ENCODE peak calls at places on chromosomes 5 and 9, in eight cellular contexts. One of them, this sample, is unnamed.

GRCh38 chr5:170393235-170393634 is 4.1 kb upstream of the KCNMB1 start:
- DNase-seq in uterus: no peak
- DNase-seq in right atrium auricular region: no peak
- DNase-seq in fibroblast of pulmonary artery: no peak
- DNase-seq in bronchial epithelial cell: no peak
- DNase-seq in left ventricle myocardium inferior: no peak
- DNase-seq in tibial artery: no peak
- DNase-seq in brain microvascular endothelial cell: peak; percentile 5
- DNase-seq in this sample: no peak

GRCh38 chr5:159061186-159061796 is 38.4 kb downstream of the EBF1 start:
- DNase-seq in uterus: peak; percentile 52
- DNase-seq in bronchial epithelial cell: peak; percentile 43
- DNase-seq in right atrium auricular region: peak; percentile 88
- DNase-seq in brain microvascular endothelial cell: peak; percentile 95
- DNase-seq in fibroblast of pulmonary artery: peak; percentile 75
- DNase-seq in tibial artery: peak; percentile 74
- DNase-seq in left ventricle myocardium inferior: peak; percentile 66
- DNase-seq in this sample: no peak

GRCh38 chr5:64040496-64040895 is 78.3 kb upstream of the HTR1A start:
- DNase-seq in left ventricle myocardium inferior: no peak
- DNase-seq in brain microvascular endothelial cell: no peak
- DNase-seq in tibial artery: no peak
- DNase-seq in bronchial epithelial cell: no peak
- DNase-seq in right atrium auricular region: no peak
- DNase-seq in fibroblast of pulmonary artery: no peak
- DNase-seq in uterus: no peak
- DNase-seq in this sample: no peak

GRCh38 chr5:16618138-16618897 is 1.5 kb upstream of the RETREG1 start:
- DNase-seq in tibial artery: no peak
- DNase-seq in uterus: no peak
- DNase-seq in bronchial epithelial cell: no peak
- DNase-seq in right atrium auricular region: no peak
- DNase-seq in left ventricle myocardium inferior: no peak
- DNase-seq in brain microvascular endothelial cell: no peak
- DNase-seq in fibroblast of pulmonary artery: no peak
- DNase-seq in this sample: no peak

GRCh38 chr5:172141949-172142319 is 46.1 kb downstream of the STK10 start:
- DNase-seq in uterus: no peak
- DNase-seq in left ventricle myocardium inferior: no peak
- DNase-seq in right atrium auricular region: no peak
- DNase-seq in tibial artery: no peak
- DNase-seq in bronchial epithelial cell: no peak
- DNase-seq in fibroblast of pulmonary artery: no peak
- DNase-seq in brain microvascular endothelial cell: no peak
- DNase-seq in this sample: no peak

GRCh38 chr9:68872026-68872501 is 141.8 kb downstream of the PRKACG start:
- DNase-seq in fibroblast of pulmonary artery: no peak
- DNase-seq in bronchial epithelial cell: no peak
- DNase-seq in uterus: no peak
- DNase-seq in tibial artery: no peak
- DNase-seq in right atrium auricular region: no peak
- DNase-seq in brain microvascular endothelial cell: no peak
- DNase-seq in left ventricle myocardium inferior: peak; percentile 61
- DNase-seq in this sample: no peak

GRCh38 chr5:95731571-95732554 is 727 bp downstream of the RHOBTB3 start:
- DNase-seq in fibroblast of pulmonary artery: peak; percentile 55
- DNase-seq in uterus: peak; percentile 49
- DNase-seq in bronchial epithelial cell: peak; percentile 18
- DNase-seq in tibial artery: peak; percentile 46
- DNase-seq in right atrium auricular region: no peak
- DNase-seq in left ventricle myocardium inferior: peak; percentile 56
- DNase-seq in brain microvascular endothelial cell: peak; percentile 31
- DNase-seq in this sample: no peak

GRCh38 chr5:126508962-126509279 is 85.7 kb downstream of the GRAMD2B start:
- DNase-seq in tibial artery: peak; percentile 64
- DNase-seq in left ventricle myocardium inferior: no peak
- DNase-seq in bronchial epithelial cell: peak; percentile 43
- DNase-seq in uterus: peak; percentile 51
- DNase-seq in brain microvascular endothelial cell: peak; percentile 65
- DNase-seq in fibroblast of pulmonary artery: peak; percentile 64
- DNase-seq in right atrium auricular region: no peak
- DNase-seq in this sample: no peak

GRCh38 chr5:132489871-132490483 is 596 bp downstream of the IRF1 start:
- DNase-seq in bronchial epithelial cell: no peak
- DNase-seq in fibroblast of pulmonary artery: peak; percentile 52
- DNase-seq in right atrium auricular region: peak; percentile 63
- DNase-seq in left ventricle myocardium inferior: peak; percentile 66
- DNase-seq in uterus: peak; percentile 71
- DNase-seq in brain microvascular endothelial cell: no peak
- DNase-seq in tibial artery: peak; percentile 52
- DNase-seq in this sample: no peak

GRCh38 chr5:132491368-132492364 is 1.1 kb upstream of the IRF1 start:
- DNase-seq in right atrium auricular region: peak; percentile 59
- DNase-seq in fibroblast of pulmonary artery: no peak
- DNase-seq in uterus: peak; percentile 20
- DNase-seq in left ventricle myocardium inferior: no peak
- DNase-seq in tibial artery: no peak
- DNase-seq in bronchial epithelial cell: no peak
- DNase-seq in brain microvascular endothelial cell: no peak
- DNase-seq in this sample: no peak

GRCh38 chr5:132492386-132492785 is 1.8 kb upstream of the IRF1 start:
- DNase-seq in bronchial epithelial cell: no peak
- DNase-seq in tibial artery: no peak
- DNase-seq in brain microvascular endothelial cell: no peak
- DNase-seq in fibroblast of pulmonary artery: no peak
- DNase-seq in right atrium auricular region: no peak
- DNase-seq in uterus: no peak
- DNase-seq in left ventricle myocardium inferior: no peak
- DNase-seq in this sample: no peak

GRCh38 chr5:132489051-132489770 is 1.4 kb downstream of the IRF1 start:
- DNase-seq in left ventricle myocardium inferior: no peak
- DNase-seq in tibial artery: no peak
- DNase-seq in brain microvascular endothelial cell: no peak
- DNase-seq in right atrium auricular region: peak; percentile 56
- DNase-seq in bronchial epithelial cell: no peak
- DNase-seq in fibroblast of pulmonary artery: no peak
- DNase-seq in uterus: peak; percentile 13
- DNase-seq in this sample: no peak

DNA sequence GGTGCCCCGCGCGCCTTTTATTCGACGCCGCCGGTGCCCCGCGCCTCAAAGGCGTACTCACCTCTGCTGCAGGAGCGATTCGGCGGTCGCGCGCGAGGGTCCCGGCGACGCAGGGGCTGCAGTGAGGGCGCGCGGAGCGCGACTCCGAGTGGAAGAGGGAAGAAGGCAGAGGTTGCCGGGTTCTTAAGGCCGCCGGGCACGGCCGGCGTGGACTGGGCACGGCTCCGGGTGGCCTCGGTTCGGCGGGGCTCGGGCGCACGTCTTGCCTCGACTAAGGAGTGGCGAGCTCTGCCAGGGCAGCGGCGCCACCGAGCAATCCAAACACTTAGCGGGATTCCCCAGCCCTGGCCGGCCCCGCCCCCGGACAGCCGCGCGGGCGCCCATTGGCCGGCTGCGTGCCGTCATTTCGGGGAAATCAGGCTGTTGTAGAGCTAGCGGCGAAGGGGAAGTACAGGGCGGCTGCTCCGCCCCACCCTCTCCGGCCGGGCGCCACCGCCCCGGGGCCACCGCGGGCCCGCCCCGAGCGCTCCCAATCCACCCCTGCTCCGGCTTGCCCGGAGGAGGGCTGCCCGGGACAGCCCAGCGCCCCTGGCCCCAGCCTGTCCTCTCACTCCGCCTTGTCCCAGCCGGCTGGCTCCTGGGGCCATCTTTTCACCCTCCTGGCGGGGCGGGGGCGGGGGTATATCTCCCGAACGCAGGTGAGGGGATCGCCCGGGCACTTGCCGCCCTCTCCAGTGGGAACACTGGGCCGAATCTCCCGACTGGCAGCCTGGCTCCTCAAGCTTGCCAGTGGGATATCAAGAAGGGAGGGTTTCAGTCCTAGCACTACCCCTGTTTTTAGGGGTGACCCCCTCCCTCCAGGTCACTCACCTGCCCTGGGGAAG is at the start of gene IRF1:
- DNase-seq in fibroblast of pulmonary artery: peak; percentile 97
- DNase-seq in brain microvascular endothelial cell: peak; percentile 90
- DNase-seq in right atrium auricular region: peak; percentile 98
- DNase-seq in tibial artery: peak; percentile 96
- DNase-seq in uterus: peak; percentile 98
- DNase-seq in left ventricle myocardium inferior: peak; percentile 96
- DNase-seq in bronchial epithelial cell: peak; percentile 87
- DNase-seq in this sample: peak; percentile 81
- H3K4me3 ChIP-seq in fibroblast of pulmonary artery: peak within 1 kb of the TSS; percentile 71
- H3K4me3 ChIP-seq in brain microvascular endothelial cell: peak within 1 kb of the TSS; percentile 85
- H3K4me3 ChIP-seq in right atrium auricular region: peak within 1 kb of the TSS; percentile 86
- H3K4me3 ChIP-seq in tibial artery: peak within 1 kb of the TSS; percentile 75
- H3K4me3 ChIP-seq in uterus: peak within 1 kb of the TSS; percentile 91
- H3K4me3 ChIP-seq in left ventricle myocardium inferior: peak within 1 kb of the TSS; percentile 89
- H3K4me3 ChIP-seq in bronchial epithelial cell: peak within 1 kb of the TSS; percentile 73
- H3K4me3 ChIP-seq in this sample: peak within 1 kb of the TSS; percentile 75

GRCh38 chr5:139744471-139745120 is 51.0 kb upstream of the PSD2 start:
- DNase-seq in uterus: no peak
- DNase-seq in right atrium auricular region: no peak
- DNase-seq in left ventricle myocardium inferior: no peak
- DNase-seq in bronchial epithelial cell: no peak
- DNase-seq in fibroblast of pulmonary artery: no peak
- DNase-seq in tibial artery: no peak
- DNase-seq in brain microvascular endothelial cell: no peak
- DNase-seq in this sample: no peak

GRCh38 chr5:139743804-139744203 is 51.8 kb upstream of the PSD2 start:
- DNase-seq in left ventricle myocardium inferior: no peak
- DNase-seq in tibial artery: no peak
- DNase-seq in fibroblast of pulmonary artery: no peak
- DNase-seq in right atrium auricular region: no peak
- DNase-seq in bronchial epithelial cell: no peak
- DNase-seq in uterus: no peak
- DNase-seq in brain microvascular endothelial cell: no peak
- DNase-seq in this sample: no peak

GRCh38 chr5:139742173-139742903 is 53.3 kb upstream of the PSD2 start:
- DNase-seq in tibial artery: no peak
- DNase-seq in uterus: no peak
- DNase-seq in left ventricle myocardium inferior: no peak
- DNase-seq in bronchial epithelial cell: no peak
- DNase-seq in brain microvascular endothelial cell: no peak
- DNase-seq in fibroblast of pulmonary artery: no peak
- DNase-seq in right atrium auricular region: no peak
- DNase-seq in this sample: no peak

GRCh38 chr5:139741823-139742172 is 53.8 kb upstream of the PSD2 start:
- DNase-seq in tibial artery: no peak
- DNase-seq in right atrium auricular region: no peak
- DNase-seq in left ventricle myocardium inferior: no peak
- DNase-seq in bronchial epithelial cell: no peak
- DNase-seq in brain microvascular endothelial cell: no peak
- DNase-seq in uterus: no peak
- DNase-seq in fibroblast of pulmonary artery: no peak
- DNase-seq in this sample: no peak

DNA sequence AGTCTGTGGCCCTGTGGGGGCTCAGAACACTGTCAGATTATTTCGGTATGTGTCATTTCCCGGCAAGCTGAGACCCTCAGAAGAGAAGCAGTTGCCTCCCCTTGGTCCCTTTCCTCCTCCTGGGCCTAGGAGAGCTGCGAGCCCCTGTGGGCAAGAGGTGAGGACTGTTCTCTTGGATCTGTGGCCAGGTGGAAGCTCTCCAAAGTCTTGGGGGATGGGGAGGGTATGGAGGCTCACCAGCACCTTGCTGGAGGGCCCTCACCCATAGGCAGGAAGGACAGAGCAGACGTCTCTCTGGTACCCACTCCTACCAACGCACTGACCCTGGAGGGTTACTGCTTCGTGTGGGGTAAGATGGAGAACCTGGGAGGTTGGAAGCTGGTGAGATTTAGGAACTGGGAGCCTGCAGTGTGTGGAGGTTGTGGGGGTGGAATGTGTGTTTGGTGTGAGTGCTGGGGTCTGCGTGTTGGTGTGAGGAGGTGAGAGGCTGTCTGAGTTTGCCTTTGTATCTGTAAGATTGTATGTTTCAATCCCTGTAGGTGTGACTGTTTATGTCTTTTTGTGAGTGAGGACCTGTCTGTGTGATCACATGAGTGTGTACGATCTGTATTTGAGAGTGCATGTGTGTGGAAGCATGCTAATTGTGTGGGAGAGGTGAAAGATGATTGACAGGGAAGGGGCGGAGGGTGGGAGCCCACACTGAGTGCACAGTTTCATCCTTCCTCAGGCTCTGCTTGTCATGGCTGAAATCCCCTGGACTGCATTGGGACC is 52.4 kb upstream of the PSD2 start:
- DNase-seq in right atrium auricular region: no peak
- DNase-seq in left ventricle myocardium inferior: no peak
- DNase-seq in bronchial epithelial cell: no peak
- DNase-seq in fibroblast of pulmonary artery: no peak
- DNase-seq in brain microvascular endothelial cell: no peak
- DNase-seq in tibial artery: no peak
- DNase-seq in uterus: no peak
- DNase-seq in this sample: no peak
- TF ChIP-seq CTCF in right atrium auricular region: no peak
- TF ChIP-seq CTCF in left ventricle myocardium inferior: no peak
- TF ChIP-seq CTCF in bronchial epithelial cell: no peak
- TF ChIP-seq CTCF in fibroblast of pulmonary artery: no peak
- TF ChIP-seq CTCF in brain microvascular endothelial cell: no peak
- TF ChIP-seq CTCF in tibial artery: no peak
- TF ChIP-seq CTCF in uterus: no peak
- TF ChIP-seq CTCF in this sample: no peak

GRCh38 chr5:73448451-73449136 is at the start of gene FOXD1:
- DNase-seq in right atrium auricular region: no peak
- DNase-seq in tibial artery: peak; percentile 75
- DNase-seq in brain microvascular endothelial cell: peak; percentile 95
- DNase-seq in fibroblast of pulmonary artery: peak; percentile 90
- DNase-seq in left ventricle myocardium inferior: peak; percentile 43
- DNase-seq in bronchial epithelial cell: peak; percentile 63
- DNase-seq in uterus: peak; percentile 34
- DNase-seq in this sample: peak; percentile 94

GRCh38 chr5:73448072-73448432 is 525 bp downstream of the FOXD1 start:
- DNase-seq in bronchial epithelial cell: no peak
- DNase-seq in fibroblast of pulmonary artery: no peak
- DNase-seq in right atrium auricular region: no peak
- DNase-seq in left ventricle myocardium inferior: no peak
- DNase-seq in tibial artery: no peak
- DNase-seq in uterus: peak; percentile 14
- DNase-seq in brain microvascular endothelial cell: no peak
- DNase-seq in this sample: no peak

GRCh38 chr5:73447234-73448071 is 1.1 kb downstream of the FOXD1 start:
- DNase-seq in uterus: peak; percentile 31
- DNase-seq in brain microvascular endothelial cell: peak; percentile 51
- DNase-seq in fibroblast of pulmonary artery: peak; percentile 60
- DNase-seq in right atrium auricular region: no peak
- DNase-seq in left ventricle myocardium inferior: no peak
- DNase-seq in tibial artery: no peak
- DNase-seq in bronchial epithelial cell: peak; percentile 37
- DNase-seq in this sample: no peak

GRCh38 chr5:73445708-73446630 is 2.6 kb downstream of the FOXD1 start:
- DNase-seq in right atrium auricular region: no peak
- DNase-seq in uterus: no peak
- DNase-seq in left ventricle myocardium inferior: no peak
- DNase-seq in bronchial epithelial cell: no peak
- DNase-seq in tibial artery: no peak
- DNase-seq in fibroblast of pulmonary artery: no peak
- DNase-seq in brain microvascular endothelial cell: no peak
- DNase-seq in this sample: no peak

GRCh38 chr5:73446631-73447233 is 1.8 kb downstream of the FOXD1 start:
- DNase-seq in brain microvascular endothelial cell: no peak
- DNase-seq in right atrium auricular region: no peak
- DNase-seq in tibial artery: no peak
- DNase-seq in fibroblast of pulmonary artery: no peak
- DNase-seq in left ventricle myocardium inferior: no peak
- DNase-seq in bronchial epithelial cell: no peak
- DNase-seq in uterus: no peak
- DNase-seq in this sample: no peak
- H3K4me3 ChIP-seq in brain microvascular endothelial cell: peak overlapping the region; percentile 71
- H3K4me3 ChIP-seq in right atrium auricular region: peak overlapping the region; percentile 9
- H3K4me3 ChIP-seq in tibial artery: peak overlapping the region; percentile 50
- H3K4me3 ChIP-seq in fibroblast of pulmonary artery: peak overlapping the region; percentile 62
- H3K4me3 ChIP-seq in left ventricle myocardium inferior: peak overlapping the region; percentile 49
- H3K4me3 ChIP-seq in bronchial epithelial cell: peak overlapping the region; percentile 24
- H3K4me3 ChIP-seq in uterus: no peak overlapping the region
- H3K4me3 ChIP-seq in this sample: peak overlapping the region; percentile 90

DNA sequence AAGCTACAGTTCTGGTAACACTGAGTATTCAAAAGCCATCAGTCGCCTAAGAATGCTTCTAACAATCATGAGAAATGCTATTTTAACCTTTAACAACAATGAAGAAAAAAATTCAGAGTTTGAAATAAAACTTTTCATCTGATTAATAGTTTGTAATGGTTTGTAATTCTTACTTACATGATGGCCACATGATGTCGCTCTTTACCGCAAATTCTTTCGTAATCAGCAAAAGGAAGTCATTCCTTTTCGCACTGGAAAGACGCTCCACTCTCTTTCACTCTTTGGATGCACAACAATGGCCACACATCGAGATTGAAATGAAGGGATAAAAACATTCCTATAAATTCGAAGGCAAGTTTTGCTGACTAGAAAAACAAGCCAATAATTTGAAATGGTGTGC is at the start of gene PCDHA7:
- DNase-seq in fibroblast of pulmonary artery: peak; percentile 40
- DNase-seq in brain microvascular endothelial cell: no peak
- DNase-seq in left ventricle myocardium inferior: no peak
- DNase-seq in right atrium auricular region: no peak
- DNase-seq in bronchial epithelial cell: peak; percentile 10
- DNase-seq in uterus: no peak
- DNase-seq in tibial artery: no peak
- DNase-seq in this sample: no peak
- TF ChIP-seq CTCF in fibroblast of pulmonary artery: peak; percentile 13
- TF ChIP-seq CTCF in brain microvascular endothelial cell: no peak
- TF ChIP-seq CTCF in left ventricle myocardium inferior: no peak
- TF ChIP-seq CTCF in right atrium auricular region: no peak
- TF ChIP-seq CTCF in bronchial epithelial cell: no peak
- TF ChIP-seq CTCF in uterus: peak; percentile 15
- TF ChIP-seq CTCF in tibial artery: no peak
- TF ChIP-seq CTCF in this sample: no peak